ENCODE peak calls at places on chromosomes 2 and 18, in seven cellular contexts. W is Karpas-422, R is cardiac muscle cell, J is tibial artery, Q is brain microvascular endothelial cell, S is adipocyte, K is mammary epithelial cell. G is an unnamed sample.

GRCh38 chr2:156065912-156066311 is 266.6 kb downstream of the NR4A2 start:
- DNase-seq in K (no peak), R (no peak), S (no peak), W (peak), Q (no peak), J (no peak), G (no peak)

GRCh38 chr2:39609917-39610316 is 55.8 kb upstream of the TMEM178A start:
- DNase-seq in S (no peak), K (no peak), R (no peak), Q (no peak), J (no peak), W (no peak), G (no peak)

GRCh38 chr2:229348135-229348534 is 77.0 kb upstream of the PID1 start:
- DNase-seq in J (no peak), K (no peak), S (peak), Q (no peak), W (no peak), R (no peak), G (peak)

GRCh38 chr2:166516712-166517303 is 22.8 kb upstream of the SCN7A start:
- DNase-seq in W (peak), S (peak), Q (peak), R (peak), K (peak), J (no peak), G (peak)

GRCh38 chr2:35428548-35428947 is 927.0 kb upstream of the CRIM1 start:
- DNase-seq in J (no peak), W (peak), R (peak), S (peak), Q (peak), K (peak), G (peak)

GRCh38 chr2:149213764-149214493 is 116.5 kb upstream of the LYPD6 start:
- DNase-seq in S (no peak), W (no peak), K (no peak), R (no peak), J (no peak), Q (no peak), G (no peak)

GRCh38 chr2:37506407-37507068 is 162.1 kb downstream of the QPCT start:
- DNase-seq in W (no peak), Q (no peak), S (peak), K (no peak), J (no peak), R (peak), G (peak)

GRCh38 chr18:54359233-54359632 is 1.5 kb downstream of the C18orf54 start:
- DNase-seq in R (no peak), J (no peak), S (peak), Q (no peak), K (no peak), W (no peak), G (peak)

GRCh38 chr2:187847245-187848208 is 293.3 kb upstream of the TFPI start:
- DNase-seq in S (no peak), W (no peak), Q (no peak), J (no peak), R (no peak), K (no peak), G (no peak)

GRCh38 chr18:13269599-13270011 is 51.0 kb downstream of the LDLRAD4 start:
- DNase-seq in J (peak), Q (no peak), W (no peak), S (no peak), R (no peak), K (no peak), G (no peak)

GRCh38 chr2:144230452-144231085 is 289.4 kb downstream of the ZEB2 start:
- DNase-seq in W (peak), Q (peak), K (peak), J (no peak), S (peak), R (no peak), G (peak)

GRCh38 chr2:188305271-188305670 is 13.6 kb downstream of the GULP1 start:
- DNase-seq in W (no peak), K (no peak), R (no peak), S (no peak), Q (no peak), J (no peak), G (no peak)

GRCh38 chr2:191441761-191442160 is 196.6 kb downstream of the MYO1B start:
- DNase-seq in W (no peak), R (peak), K (no peak), S (peak), Q (no peak), J (no peak), G (peak)

GRCh38 chr18:7921938-7922587 is 354.9 kb downstream of the PTPRM start:
- DNase-seq in Q (peak), J (no peak), R (no peak), K (peak), S (peak), W (no peak), G (peak)

GRCh38 chr18:31148580-31148979 is 14.1 kb downstream of the DSC1 start:
- DNase-seq in R (no peak), W (no peak), J (no peak), S (no peak), Q (no peak), K (no peak), G (no peak)

GRCh38 chr2:174014699-174015070 is 49.5 kb upstream of the SP3 start:
- DNase-seq in J (no peak), R (no peak), S (no peak), W (no peak), Q (no peak), K (no peak), G (no peak)

GRCh38 chr18:25560369-25560768 is 208.4 kb upstream of the ZNF521 start:
- DNase-seq in J (no peak), Q (no peak), K (no peak), W (no peak), S (peak), R (no peak), G (peak)

GRCh38 chr18:26925313-26925712 is 59.8 kb upstream of the AQP4 start:
- DNase-seq in J (no peak), K (no peak), R (no peak), S (no peak), Q (no peak), W (no peak), G (no peak)

DNA sequence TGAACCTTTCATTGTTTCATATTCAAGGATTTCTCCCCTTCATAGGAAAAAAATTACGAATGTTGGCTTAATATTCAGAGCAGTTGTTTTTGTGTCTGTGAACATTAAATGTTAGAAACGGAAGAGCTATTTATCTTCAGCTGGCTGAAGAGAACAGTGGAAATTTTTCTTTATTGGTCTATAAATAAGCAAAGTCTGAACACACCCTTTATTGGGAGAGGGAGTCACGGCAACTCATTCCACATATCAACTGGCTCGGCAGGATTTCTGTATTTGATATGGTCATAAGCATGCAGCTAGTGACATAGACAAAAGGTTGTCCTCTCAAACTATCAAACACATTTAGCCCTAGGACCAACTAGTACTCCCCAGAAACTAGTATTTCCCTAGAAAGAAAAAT is 468.4 kb upstream of the HNRNPA3 start:
- DNase-seq in Q (no peak), J (no peak), W (no peak), K (no peak), R (no peak), S (no peak), G (no peak)
- H3K4me3 ChIP-seq in Q (no peak), J (no peak), W (no peak), K (no peak), R (no peak), S (no peak), G (no peak)

DNA sequence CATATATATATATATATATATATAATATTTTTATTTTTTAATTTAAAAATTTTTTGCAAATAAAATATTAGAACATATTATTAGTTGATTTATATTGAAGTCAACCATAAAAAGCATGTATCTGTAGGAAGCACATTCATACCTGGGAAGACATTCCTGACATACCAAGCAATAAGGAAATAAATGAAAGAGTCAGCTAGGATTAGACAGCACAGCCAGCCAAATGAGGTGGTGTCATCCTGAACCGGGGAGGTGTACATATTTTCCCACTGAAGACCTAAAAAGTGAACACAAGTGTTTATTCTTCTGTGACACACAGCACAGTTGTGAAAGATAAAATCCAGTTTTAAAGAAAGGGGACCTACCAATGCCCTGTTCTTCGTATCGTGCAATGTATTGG is 149.2 kb downstream of the ABCA12 start:
- DNase-seq in J (no peak), R (no peak), Q (no peak), S (no peak), K (no peak), W (no peak), G (no peak)
- H3K4me3 ChIP-seq in J (no peak), R (no peak), Q (no peak), S (no peak), K (no peak), W (no peak), G (no peak)

GRCh38 chr2:32264422-32265149 is at the start of gene NLRC4:
- DNase-seq in R (no peak), Q (no peak), K (no peak), S (no peak), J (no peak), W (peak), G (no peak)
- H3K4me3 ChIP-seq in R (no peak), Q (no peak), K (no peak), S (no peak), J (no peak), W (peak), G (no peak)

DNA sequence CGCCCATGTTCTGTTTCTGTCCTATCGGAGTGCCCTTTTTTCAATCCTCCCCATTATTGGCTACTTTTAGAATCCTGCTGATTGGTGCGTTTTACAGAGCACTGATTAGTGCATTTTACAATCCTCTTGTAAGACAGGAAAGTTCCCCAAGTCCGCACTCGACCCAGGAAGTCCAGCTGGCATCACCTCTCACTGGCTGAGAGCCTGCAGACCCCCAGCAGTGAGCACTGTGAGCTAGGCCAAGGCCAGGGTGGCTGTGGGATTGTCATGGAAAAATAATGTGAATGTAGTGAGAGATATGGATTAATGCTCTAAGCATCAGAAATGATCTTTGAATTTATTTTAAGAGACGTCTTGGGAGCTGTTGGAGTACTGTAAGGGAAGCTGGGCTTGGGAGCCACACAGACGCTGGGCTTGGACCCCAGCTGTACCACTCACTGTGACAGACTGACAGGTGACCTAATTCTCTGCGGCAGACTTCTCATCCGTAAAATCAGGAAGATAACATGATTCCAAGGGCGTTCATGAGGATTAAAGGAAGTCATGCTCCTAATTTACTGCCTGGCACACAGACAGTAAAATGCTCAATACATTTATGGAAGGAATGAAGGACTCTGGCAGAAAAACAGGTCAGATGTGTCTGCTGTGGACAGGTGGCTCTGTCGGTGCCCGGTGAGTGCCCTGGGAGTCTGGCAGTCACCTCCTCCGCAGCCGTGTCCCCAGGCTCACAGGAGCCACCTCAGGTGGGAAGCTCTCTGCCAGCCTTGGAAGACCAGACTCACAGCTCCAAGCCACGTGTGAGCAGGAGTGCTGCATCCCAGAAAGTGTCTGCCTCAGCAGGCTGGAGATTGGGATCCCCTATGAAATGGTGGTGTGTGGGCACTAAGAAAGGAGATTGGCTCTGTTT is 105.5 kb downstream of the FAM168B start:
- DNase-seq in W (no peak), J (no peak), Q (no peak), R (no peak), S (no peak), K (no peak), G (no peak)
- H3K4me3 ChIP-seq in W (no peak), J (no peak), Q (no peak), R (no peak), S (no peak), K (no peak), G (no peak)

GRCh38 chr2:53818854-53819435 is 32.1 kb downstream of the ERLEC1 start:
- DNase-seq in K (no peak), R (no peak), Q (no peak), W (no peak), S (no peak), J (no peak), G (no peak)

GRCh38 chr2:53821810-53822209 is 35.0 kb downstream of the ERLEC1 start:
- DNase-seq in W (no peak), Q (no peak), J (no peak), S (no peak), R (no peak), K (no peak), G (no peak)

GRCh38 chr2:53820711-53821110 is 33.9 kb downstream of the ERLEC1 start:
- DNase-seq in Q (no peak), J (no peak), W (no peak), S (no peak), K (peak), R (no peak), G (no peak)

GRCh38 chr2:53820038-53820437 is 33.2 kb downstream of the ERLEC1 start:
- DNase-seq in W (no peak), J (no peak), K (no peak), S (no peak), Q (no peak), R (no peak), G (no peak)

GRCh38 chr2:53819627-53820026 is 32.8 kb downstream of the ERLEC1 start:
- DNase-seq in J (no peak), S (no peak), K (no peak), W (no peak), Q (no peak), R (no peak), G (no peak)
- H3K4me3 ChIP-seq in J (no peak), S (no peak), K (no peak), W (no peak), Q (no peak), R (no peak), G (no peak)